ENCODE peak calls at places on chromosomes 11 and 22, in seven cellular contexts. One of them, this sample, is unnamed. For H3K27me3 and H3K9me3, the result is how much of the 10 kb centered on the place peaks cover.

GRCh38 chr11:17653606-17654005 is 65.8 kb upstream of the MYOD1 start:
- DNase-seq in endothelial cell of umbilical vein: no peak
- DNase-seq in PC-3: no peak
- DNase-seq in CD8-positive, alpha-beta memory T cell: no peak
- DNase-seq in RWPE2: no peak
- DNase-seq in cardiac muscle cell: no peak
- DNase-seq in transverse colon: no peak
- DNase-seq in this sample: no peak

GRCh38 chr11:131065435-131066295 is 149.4 kb upstream of the SNX19 start:
- DNase-seq in PC-3: no peak
- DNase-seq in cardiac muscle cell: no peak
- DNase-seq in transverse colon: no peak
- DNase-seq in endothelial cell of umbilical vein: no peak
- DNase-seq in CD8-positive, alpha-beta memory T cell: no peak
- DNase-seq in RWPE2: no peak
- DNase-seq in this sample: no peak

GRCh38 chr11:47332791-47333525 is 19.5 kb downstream of the MYBPC3 start:
- DNase-seq in cardiac muscle cell: no peak
- DNase-seq in RWPE2: no peak
- DNase-seq in endothelial cell of umbilical vein: no peak
- DNase-seq in transverse colon: no peak
- DNase-seq in CD8-positive, alpha-beta memory T cell: no peak
- DNase-seq in PC-3: no peak
- DNase-seq in this sample: no peak

GRCh38 chr11:76891285-76891684 is 30.6 kb downstream of the ACER3 start:
- DNase-seq in endothelial cell of umbilical vein: peak
- DNase-seq in cardiac muscle cell: no peak
- DNase-seq in PC-3: peak
- DNase-seq in transverse colon: no peak
- DNase-seq in RWPE2: no peak
- DNase-seq in CD8-positive, alpha-beta memory T cell: no peak
- DNase-seq in this sample: no peak

GRCh38 chr11:20005747-20006146 is 154.5 kb downstream of the DBX1 start:
- DNase-seq in RWPE2: no peak
- DNase-seq in transverse colon: no peak
- DNase-seq in endothelial cell of umbilical vein: no peak
- DNase-seq in CD8-positive, alpha-beta memory T cell: no peak
- DNase-seq in PC-3: no peak
- DNase-seq in cardiac muscle cell: no peak
- DNase-seq in this sample: no peak

GRCh38 chr11:15742626-15743243 is 613.6 kb downstream of the SOX6 start:
- DNase-seq in RWPE2: no peak
- DNase-seq in cardiac muscle cell: peak
- DNase-seq in transverse colon: no peak
- DNase-seq in CD8-positive, alpha-beta memory T cell: no peak
- DNase-seq in PC-3: no peak
- DNase-seq in endothelial cell of umbilical vein: peak
- DNase-seq in this sample: no peak

GRCh38 chr11:44713022-44713421 is 13.7 kb upstream of the TSPAN18 start:
- DNase-seq in RWPE2: no peak
- DNase-seq in PC-3: no peak
- DNase-seq in cardiac muscle cell: no peak
- DNase-seq in transverse colon: no peak
- DNase-seq in endothelial cell of umbilical vein: no peak
- DNase-seq in CD8-positive, alpha-beta memory T cell: no peak
- DNase-seq in this sample: no peak

GRCh38 chr11:109197656-109198055 is 224.3 kb upstream of the C11orf87 start:
- DNase-seq in transverse colon: no peak
- DNase-seq in CD8-positive, alpha-beta memory T cell: no peak
- DNase-seq in endothelial cell of umbilical vein: no peak
- DNase-seq in PC-3: no peak
- DNase-seq in RWPE2: no peak
- DNase-seq in cardiac muscle cell: peak
- DNase-seq in this sample: no peak

GRCh38 chr11:47896199-47896598 is 48.0 kb upstream of the NUP160 start:
- DNase-seq in PC-3: no peak
- DNase-seq in endothelial cell of umbilical vein: no peak
- DNase-seq in cardiac muscle cell: no peak
- DNase-seq in RWPE2: no peak
- DNase-seq in transverse colon: no peak
- DNase-seq in CD8-positive, alpha-beta memory T cell: no peak
- DNase-seq in this sample: no peak

GRCh38 chr11:100498780-100499179 is 188.3 kb upstream of the ARHGAP42 start:
- DNase-seq in CD8-positive, alpha-beta memory T cell: no peak
- DNase-seq in transverse colon: no peak
- DNase-seq in endothelial cell of umbilical vein: no peak
- DNase-seq in cardiac muscle cell: no peak
- DNase-seq in PC-3: no peak
- DNase-seq in RWPE2: no peak
- DNase-seq in this sample: no peak

GRCh38 chr11:88535916-88536547 is 198.5 kb upstream of the CTSC start:
- DNase-seq in PC-3: peak
- DNase-seq in transverse colon: no peak
- DNase-seq in CD8-positive, alpha-beta memory T cell: no peak
- DNase-seq in cardiac muscle cell: peak
- DNase-seq in endothelial cell of umbilical vein: peak
- DNase-seq in RWPE2: no peak
- DNase-seq in this sample: no peak

GRCh38 chr22:19271856-19272535 is 19.5 kb downstream of the CLTCL1 start:
- DNase-seq in endothelial cell of umbilical vein: no peak
- DNase-seq in transverse colon: no peak
- DNase-seq in PC-3: peak
- DNase-seq in cardiac muscle cell: no peak
- DNase-seq in RWPE2: no peak
- DNase-seq in CD8-positive, alpha-beta memory T cell: no peak
- DNase-seq in this sample: peak

DNA sequence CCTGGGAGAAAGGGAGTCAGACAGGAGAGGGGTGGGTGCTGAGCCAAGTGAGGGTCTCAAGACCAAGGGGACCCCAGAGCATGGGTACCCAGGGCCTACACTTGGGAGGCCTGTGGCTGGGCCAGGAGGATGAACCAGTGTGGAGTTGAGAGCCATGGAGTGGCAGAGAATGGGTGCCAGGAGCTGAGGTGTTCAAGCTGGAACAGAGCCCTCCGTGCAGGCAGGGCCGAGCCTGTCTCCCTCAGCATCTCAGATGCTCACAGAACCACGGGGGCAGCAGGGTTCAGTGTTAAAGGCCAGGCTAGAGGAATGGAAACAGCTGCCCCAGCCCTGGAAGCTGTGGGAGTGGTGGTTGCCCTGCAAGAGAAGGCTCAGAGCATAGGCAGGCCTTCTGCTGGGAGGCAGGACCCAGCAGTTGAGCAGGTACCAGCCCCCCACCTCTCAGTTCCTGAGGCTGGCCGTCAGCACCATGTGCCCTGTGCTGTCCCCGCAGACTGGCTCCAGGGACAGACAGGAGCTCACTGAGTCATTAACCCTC is 32.3 kb downstream of the RSPH14 start:
- DNase-seq in PC-3: no peak
- DNase-seq in RWPE2: no peak
- DNase-seq in transverse colon: no peak
- DNase-seq in CD8-positive, alpha-beta memory T cell: no peak
- DNase-seq in endothelial cell of umbilical vein: no peak
- DNase-seq in cardiac muscle cell: no peak
- DNase-seq in this sample: no peak
- H3K27me3 ChIP-seq in PC-3: under half
- H3K27me3 ChIP-seq in RWPE2: under half
- H3K27me3 ChIP-seq in transverse colon: under half
- H3K27me3 ChIP-seq in CD8-positive, alpha-beta memory T cell: under half
- H3K27me3 ChIP-seq in endothelial cell of umbilical vein: under half
- H3K27me3 ChIP-seq in cardiac muscle cell: under half
- H3K27me3 ChIP-seq in this sample: under half

DNA sequence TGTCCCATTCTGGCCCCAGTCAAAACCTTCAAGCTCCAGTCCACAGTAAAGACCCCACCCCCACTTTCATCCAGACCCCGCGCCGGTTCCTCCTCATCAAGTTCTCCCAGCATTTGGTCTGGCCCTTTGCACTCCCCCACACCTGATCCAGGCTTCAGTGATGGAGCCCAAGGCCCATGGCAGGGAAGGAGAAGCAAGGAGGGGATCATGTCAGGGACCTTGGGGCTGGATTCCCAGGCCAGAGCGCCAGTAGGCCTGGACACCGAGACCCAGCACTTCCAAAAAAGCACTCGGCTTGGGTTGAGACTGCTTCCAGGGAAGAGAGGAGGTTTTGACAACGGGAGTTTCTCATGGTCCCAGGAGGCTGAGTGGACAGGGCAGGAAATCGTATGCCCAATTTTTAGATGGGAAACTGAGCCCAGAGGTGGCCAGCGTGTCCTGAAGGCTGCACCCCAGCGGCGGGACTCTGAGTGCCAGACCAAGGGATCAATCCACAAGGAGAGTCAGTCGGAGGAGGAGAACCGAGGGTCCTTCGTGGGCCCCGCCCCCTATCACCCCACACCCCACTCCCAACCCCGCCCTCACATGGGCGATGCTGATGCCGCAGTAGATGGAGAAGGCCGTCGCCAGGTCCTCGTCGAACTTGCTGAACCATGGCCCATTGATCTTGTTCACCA is 90.5 kb downstream of the PDE2A start:
- DNase-seq in PC-3: no peak
- DNase-seq in CD8-positive, alpha-beta memory T cell: no peak
- DNase-seq in RWPE2: peak
- DNase-seq in cardiac muscle cell: no peak
- DNase-seq in transverse colon: no peak
- DNase-seq in endothelial cell of umbilical vein: no peak
- DNase-seq in this sample: no peak
- H3K4me3 ChIP-seq in PC-3: no peak
- H3K4me3 ChIP-seq in CD8-positive, alpha-beta memory T cell: no peak
- H3K4me3 ChIP-seq in RWPE2: no peak
- H3K4me3 ChIP-seq in cardiac muscle cell: no peak
- H3K4me3 ChIP-seq in transverse colon: no peak
- H3K4me3 ChIP-seq in endothelial cell of umbilical vein: no peak
- H3K4me3 ChIP-seq in this sample: no peak

DNA sequence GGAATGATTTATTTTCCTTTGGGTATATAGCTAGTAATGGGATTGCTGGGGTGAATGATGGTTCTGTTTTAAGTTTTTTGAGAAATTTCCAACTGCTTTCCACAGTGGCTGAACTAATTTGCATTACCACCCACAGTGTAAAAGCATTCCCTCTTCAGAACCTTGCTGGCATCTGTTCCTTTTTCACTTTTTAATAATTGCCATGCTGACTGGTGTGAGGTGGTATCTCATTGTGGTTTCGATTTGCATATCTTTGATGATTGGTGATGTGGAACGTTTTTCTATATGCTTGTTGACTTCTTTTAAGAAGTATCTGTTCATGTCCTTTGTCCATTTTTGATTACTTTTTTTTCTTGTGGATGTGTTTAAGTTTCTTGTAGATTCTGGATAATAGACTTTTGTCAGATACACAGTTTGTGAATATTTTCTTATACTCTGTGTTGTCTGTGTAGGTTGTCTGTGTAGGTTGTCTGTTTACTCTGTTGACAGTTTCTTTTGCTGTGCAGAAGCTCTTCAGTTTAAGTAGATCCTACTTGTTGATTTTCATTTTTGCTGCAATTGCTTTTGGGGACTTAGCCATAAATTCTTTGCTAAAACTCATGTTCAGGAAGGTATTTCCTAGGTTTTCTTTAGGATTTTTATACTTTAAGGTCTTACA is 291.8 kb upstream of the DDI1 start:
- DNase-seq in endothelial cell of umbilical vein: no peak
- DNase-seq in CD8-positive, alpha-beta memory T cell: no peak
- DNase-seq in PC-3: no peak
- DNase-seq in cardiac muscle cell: no peak
- DNase-seq in transverse colon: no peak
- DNase-seq in RWPE2: no peak
- DNase-seq in this sample: no peak
- H3K9me3 ChIP-seq in endothelial cell of umbilical vein: under half
- H3K9me3 ChIP-seq in CD8-positive, alpha-beta memory T cell: under half
- H3K9me3 ChIP-seq in PC-3: under half
- H3K9me3 ChIP-seq in cardiac muscle cell: under half
- H3K9me3 ChIP-seq in transverse colon: under half
- H3K9me3 ChIP-seq in RWPE2: under half
- H3K9me3 ChIP-seq in this sample: under half

DNA sequence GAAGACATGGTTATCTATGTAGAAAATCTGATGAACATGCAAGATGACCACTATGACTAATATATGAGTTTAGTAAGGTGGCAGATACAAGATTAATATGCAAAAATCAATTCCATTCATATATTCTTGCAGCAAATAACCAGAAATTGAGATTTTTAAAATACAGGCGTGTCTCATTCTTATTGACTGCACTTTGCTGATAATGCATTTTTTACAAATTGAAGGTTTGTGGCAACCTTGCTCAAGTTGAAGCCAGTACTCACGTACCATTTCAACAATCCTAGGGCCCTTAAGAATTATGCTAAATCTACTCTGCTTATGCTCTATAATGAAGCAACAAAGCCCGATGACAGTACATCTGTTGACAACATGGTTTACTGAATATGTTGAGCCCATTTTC is 104.6 kb downstream of the KCNQ1OT1 start:
- DNase-seq in endothelial cell of umbilical vein: no peak
- DNase-seq in CD8-positive, alpha-beta memory T cell: no peak
- DNase-seq in cardiac muscle cell: no peak
- DNase-seq in transverse colon: no peak
- DNase-seq in PC-3: no peak
- DNase-seq in RWPE2: no peak
- DNase-seq in this sample: no peak
- H3K27me3 ChIP-seq in endothelial cell of umbilical vein: under half
- H3K27me3 ChIP-seq in CD8-positive, alpha-beta memory T cell: under half
- H3K27me3 ChIP-seq in cardiac muscle cell: under half
- H3K27me3 ChIP-seq in transverse colon: under half
- H3K27me3 ChIP-seq in PC-3: under half
- H3K27me3 ChIP-seq in RWPE2: under half
- H3K27me3 ChIP-seq in this sample: under half

DNA sequence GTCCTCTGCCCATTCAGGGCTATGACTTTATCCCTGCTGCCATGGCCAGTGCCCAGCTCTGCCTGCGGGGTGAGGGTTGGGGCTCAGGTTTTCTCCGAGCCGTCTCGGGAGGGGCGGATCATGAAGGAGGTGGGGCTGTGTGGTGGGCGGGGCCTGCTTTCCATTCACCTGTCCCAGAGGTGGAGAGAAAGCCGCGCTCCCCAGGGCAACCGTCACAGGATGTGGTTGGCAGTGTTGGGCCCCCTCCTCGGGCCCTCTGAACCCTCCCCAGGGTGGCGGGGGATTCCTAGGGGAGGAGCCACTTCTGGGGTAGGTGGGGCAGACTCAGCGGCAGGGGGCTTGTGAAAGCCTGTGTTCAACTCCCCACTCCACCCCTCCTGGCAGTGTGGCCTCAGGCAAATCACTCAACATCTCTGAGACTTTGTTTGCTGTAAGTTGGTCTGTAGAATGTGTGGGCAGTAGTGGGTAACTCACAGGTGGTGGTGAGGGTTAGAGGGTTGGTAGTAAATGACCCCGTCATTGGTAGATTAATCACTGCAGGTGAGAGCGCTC is 50.3 kb downstream of the CD6 start:
- DNase-seq in PC-3: no peak
- DNase-seq in CD8-positive, alpha-beta memory T cell: peak
- DNase-seq in RWPE2: peak
- DNase-seq in endothelial cell of umbilical vein: no peak
- DNase-seq in cardiac muscle cell: no peak
- DNase-seq in transverse colon: peak
- DNase-seq in this sample: no peak
- H3K4me3 ChIP-seq in PC-3: no peak
- H3K4me3 ChIP-seq in CD8-positive, alpha-beta memory T cell: peak
- H3K4me3 ChIP-seq in RWPE2: no peak
- H3K4me3 ChIP-seq in endothelial cell of umbilical vein: no peak
- H3K4me3 ChIP-seq in cardiac muscle cell: no peak
- H3K4me3 ChIP-seq in transverse colon: no peak
- H3K4me3 ChIP-seq in this sample: no peak

GRCh38 chr22:49197986-49198704 is 629.5 kb downstream of the BRD1 start:
- DNase-seq in PC-3: no peak
- DNase-seq in cardiac muscle cell: no peak
- DNase-seq in RWPE2: peak
- DNase-seq in CD8-positive, alpha-beta memory T cell: no peak
- DNase-seq in endothelial cell of umbilical vein: no peak
- DNase-seq in transverse colon: no peak
- DNase-seq in this sample: no peak
- H3K9me3 ChIP-seq in PC-3: under half
- H3K9me3 ChIP-seq in cardiac muscle cell: under half
- H3K9me3 ChIP-seq in RWPE2: under half
- H3K9me3 ChIP-seq in CD8-positive, alpha-beta memory T cell: under half
- H3K9me3 ChIP-seq in endothelial cell of umbilical vein: under half
- H3K9me3 ChIP-seq in transverse colon: under half
- H3K9me3 ChIP-seq in this sample: under half

This sample was measured in MG63.